ENCODE peak calls at places on chromosome 10, in four cellular contexts. E is HepG2, Q is upper lobe of left lung, Y is GM12878. S is an unnamed sample.

GRCh38 chr10:116186273-116186672 is 86.7 kb downstream of the GFRA1 start:
- ATAC-seq in E (no peak), Q (no peak), Y (no peak), S (no peak)

GRCh38 chr10:67015225-67015624 is 89.4 kb downstream of the LRRTM3 start:
- ATAC-seq in E (no peak), Q (no peak), Y (peak), S (no peak)

GRCh38 chr10:35225204-35225603 is 98.6 kb downstream of the CREM start:
- ATAC-seq in E (no peak), Q (no peak), Y (no peak), S (no peak)

GRCh38 chr10:24168258-24169170 is 40.4 kb upstream of the KIAA1217 start:
- ATAC-seq in E (no peak), Q (no peak), Y (no peak), S (no peak)

GRCh38 chr10:43044444-43045245 is 32.2 kb upstream of the RET start:
- ATAC-seq in E (peak), Q (no peak), Y (no peak), S (no peak)

GRCh38 chr10:121990015-121990677 is 1.2 kb downstream of the TACC2 start:
- ATAC-seq in E (no peak), Q (no peak), Y (no peak), S (no peak)

GRCh38 chr10:67221939-67222494 is 296.2 kb downstream of the LRRTM3 start:
- ATAC-seq in E (no peak), Q (no peak), Y (peak), S (no peak)

GRCh38 chr10:114915294-114915693 is 22.7 kb upstream of the TRUB1 start:
- ATAC-seq in E (no peak), Q (no peak), Y (no peak), S (no peak)

GRCh38 chr10:17669185-17669872 is 25.4 kb downstream of the STAM start:
- ATAC-seq in E (no peak), Q (no peak), Y (peak), S (no peak)

GRCh38 chr10:77716943-77717735 is 79.5 kb upstream of the KCNMA1 start:
- ATAC-seq in E (no peak), Q (no peak), Y (peak), S (no peak)

GRCh38 chr10:91190876-91191580 is 29.4 kb upstream of the PCGF5 start:
- ATAC-seq in E (no peak), Q (no peak), Y (peak), S (peak)

GRCh38 chr10:77853256-77853655 is 73.3 kb downstream of the DLG5 start:
- ATAC-seq in E (no peak), Q (no peak), Y (no peak), S (no peak)

GRCh38 chr10:22486431-22486830 is 141.1 kb downstream of the SPAG6 start:
- ATAC-seq in E (no peak), Q (no peak), Y (no peak), S (no peak)

GRCh38 chr10:45453639-45454250 is 79.7 kb downstream of the ALOX5 start:
- ATAC-seq in E (peak), Q (peak), Y (no peak), S (no peak)

GRCh38 chr10:106089855-106090254 is 1074.7 kb downstream of the SORCS1 start:
- ATAC-seq in E (no peak), Q (no peak), Y (no peak), S (no peak)

GRCh38 chr10:77887631-77888355 is 38.8 kb downstream of the DLG5 start:
- ATAC-seq in E (peak), Q (no peak), Y (no peak), S (peak)

GRCh38 chr10:7397049-7397448 is 13.8 kb downstream of the SFMBT2 start:
- ATAC-seq in E (no peak), Q (no peak), Y (peak), S (no peak)

GRCh38 chr10:111104811-111105210 is 28.0 kb downstream of the ADRA2A start:
- ATAC-seq in E (no peak), Q (no peak), Y (no peak), S (no peak)

GRCh38 chr10:89952314-89952713 is 250.9 kb downstream of the KIF20B start:
- ATAC-seq in E (no peak), Q (no peak), Y (no peak), S (no peak)

GRCh38 chr10:29130190-29130673 is 158.6 kb upstream of the LYZL1 start:
- ATAC-seq in E (peak), Q (no peak), Y (no peak), S (no peak)

GRCh38 chr10:117374506-117375359 is 507 bp downstream of the PDZD8 start:
- ATAC-seq in E (peak), Q (no peak), Y (peak), S (peak)
- TF ChIP-seq POLR2AphosphoS5 in E (no peak), Q (no peak), Y (no peak), S (no peak)

DNA sequence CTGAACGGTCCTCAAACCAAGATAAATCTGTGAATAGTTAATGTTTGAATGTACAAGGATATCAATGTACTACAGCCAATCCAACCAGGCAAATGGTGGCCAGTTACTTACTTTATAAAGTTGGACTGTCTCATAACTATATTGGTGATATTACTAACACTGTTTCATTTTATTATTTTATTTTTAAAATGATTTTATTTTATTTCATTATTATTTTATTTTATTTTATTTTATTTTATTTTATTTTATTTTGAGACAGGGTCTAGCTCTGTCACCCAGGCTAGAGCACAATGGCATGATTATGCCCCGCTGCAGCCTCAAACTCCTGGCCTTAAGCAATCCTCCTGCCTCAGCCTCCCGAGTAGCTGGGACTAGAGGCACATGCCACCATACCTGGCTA is 6.8 kb downstream of the IL15RA start:
- ATAC-seq in E (no peak), Q (no peak), Y (no peak), S (no peak)
- H3K27ac ChIP-seq in E (no peak), Q (peak), Y (no peak), S (peak)

GRCh38 chr10:102502029-102502336 is 529 bp downstream of the ACTR1A start:
- ATAC-seq in E (peak), Q (peak), Y (peak), S (peak)
- TF ChIP-seq POLR2AphosphoS5 in E (no peak), Q (peak), Y (no peak), S (peak)

GRCh38 chr10:103055105-103055504 is 137.0 kb downstream of the CNNM2 start:
- ATAC-seq in E (no peak), Q (no peak), Y (no peak), S (no peak)

GRCh38 chr10:103053659-103054581 is 135.8 kb downstream of the CNNM2 start:
- ATAC-seq in E (peak), Q (peak), Y (peak), S (peak)

GRCh38 chr10:103054621-103055020 is 136.5 kb downstream of the CNNM2 start:
- ATAC-seq in E (no peak), Q (no peak), Y (peak), S (no peak)

GRCh38 chr10:103062854-103063642 is 130.0 kb downstream of the NT5C2 start:
- ATAC-seq in E (peak), Q (no peak), Y (no peak), S (no peak)

DNA sequence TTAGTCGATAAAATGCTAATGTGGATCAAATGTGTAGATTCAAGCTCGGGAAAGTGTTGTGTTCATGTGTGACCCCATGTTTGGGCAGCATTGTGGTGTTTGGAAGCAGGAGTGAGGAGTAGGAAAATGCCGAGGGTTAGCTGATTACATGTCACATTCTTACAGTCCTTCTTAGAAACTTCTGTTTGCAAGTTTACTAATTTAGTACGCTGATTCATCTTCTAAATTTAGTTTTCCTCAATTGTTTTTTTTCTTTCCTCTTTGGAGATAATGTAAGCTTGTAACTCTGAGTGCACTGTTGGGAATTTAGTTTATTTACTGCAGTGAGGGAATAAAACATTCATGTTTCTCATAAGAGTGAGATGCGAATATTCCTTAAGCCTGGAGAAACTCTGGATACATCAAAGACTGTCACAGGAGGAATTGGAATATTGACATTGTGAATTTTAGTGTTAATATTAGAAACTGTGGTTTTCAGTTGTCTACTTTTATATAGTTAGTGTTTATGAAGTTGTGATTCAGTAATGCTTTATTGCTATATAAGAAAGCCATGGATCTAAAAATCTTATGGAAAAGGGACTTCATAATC is 135.0 kb downstream of the NT5C2 start:
- ATAC-seq in E (no peak), Q (no peak), Y (no peak), S (no peak)
- H3K27ac ChIP-seq in E (no peak), Q (no peak), Y (no peak), S (no peak)

GRCh38 chr10:50511512-50512213 is 112.1 kb downstream of the SGMS1 start:
- ATAC-seq in E (peak), Q (no peak), Y (peak), S (no peak)

GRCh38 chr10:50506861-50507573 is 116.7 kb downstream of the SGMS1 start:
- ATAC-seq in E (peak), Q (no peak), Y (no peak), S (no peak)

GRCh38 chr10:50510517-50511473 is 113.0 kb downstream of the SGMS1 start:
- ATAC-seq in E (no peak), Q (no peak), Y (no peak), S (no peak)

GRCh38 chr10:50512214-50512595 is 111.6 kb downstream of the SGMS1 start:
- ATAC-seq in E (no peak), Q (no peak), Y (no peak), S (no peak)

GRCh38 chr10:50508315-50509051 is 115.3 kb downstream of the SGMS1 start:
- ATAC-seq in E (peak), Q (no peak), Y (peak), S (no peak)
- TF ChIP-seq POLR2AphosphoS5 in E (no peak), Q (no peak), Y (peak), S (no peak)

S was measured in gastroesophageal sphincter.